ENCODE peak calls at places on chromosome 3, in six cellular contexts. T is NCI-H1436, J is MM.1S, E is activated gamma-delta T cell, O is NCI-H2029, B is spleen. C is an unnamed sample.

GRCh38 chr3:11556851-11557644 is 86.7 kb downstream of the VGLL4 start:
- DNase-seq in T (no peak), J (no peak), E (no peak), O (no peak), B (no peak), C (no peak)

GRCh38 chr3:187112934-187113793 is 26.1 kb downstream of the RPL39L start:
- DNase-seq in T (no peak), J (peak; percentile 54), E (no peak), O (no peak), B (no peak), C (no peak)

GRCh38 chr3:185960518-185961288 is 22.9 kb upstream of the TRA2B start:
- DNase-seq in T (no peak), J (no peak), E (no peak), O (no peak), B (no peak), C (no peak)

GRCh38 chr3:99532246-99532645 is 106.1 kb upstream of the COL8A1 start:
- DNase-seq in T (no peak), J (no peak), E (no peak), O (no peak), B (no peak), C (peak; percentile 92)

GRCh38 chr3:160450846-160451245 is 1.3 kb upstream of the TRIM59 start:
- DNase-seq in T (no peak), J (no peak), E (no peak), O (no peak), B (no peak), C (no peak)

GRCh38 chr3:135216659-135217058 is 421.6 kb downstream of the EPHB1 start:
- DNase-seq in T (no peak), J (no peak), E (no peak), O (no peak), B (no peak), C (no peak)

GRCh38 chr3:46693897-46694235 is 387 bp upstream of the ALS2CL start:
- DNase-seq in T (no peak), J (no peak), E (peak; percentile 35), O (no peak), B (peak; percentile 87), C (no peak)

GRCh38 chr3:104521606-104522336 is 844.9 kb upstream of the ALCAM start:
- DNase-seq in T (no peak), J (peak; percentile 69), E (no peak), O (no peak), B (peak; percentile 82), C (no peak)

GRCh38 chr3:133248389-133248788 is 151.5 kb upstream of the BFSP2 start:
- DNase-seq in T (no peak), J (no peak), E (no peak), O (no peak), B (no peak), C (no peak)

GRCh38 chr3:189225431-189225830 is 53.7 kb downstream of the TPRG1 start:
- DNase-seq in T (no peak), J (no peak), E (no peak), O (no peak), B (no peak), C (no peak)

GRCh38 chr3:36656873-36657272 is 107.5 kb downstream of the DCLK3 start:
- DNase-seq in T (no peak), J (no peak), E (no peak), O (no peak), B (no peak), C (no peak)

GRCh38 chr3:55128201-55128870 is 200.5 kb upstream of the LRTM1 start:
- DNase-seq in T (no peak), J (no peak), E (no peak), O (no peak), B (no peak), C (no peak)

GRCh38 chr3:110697961-110698360 is 373.7 kb upstream of the NECTIN3 start:
- DNase-seq in T (no peak), J (no peak), E (no peak), O (no peak), B (no peak), C (no peak)